ENCODE peak calls at places on chromosome 4, in ten cellular contexts. One of them, this sample, is unnamed. For H3K9me3, the result is how much of the 10 kb centered on the place peaks cover.

GRCh38 chr4:66855956-66856355 is 689.3 kb downstream of the CENPC start:
- DNase-seq in lower lobe of right lung: no peak
- DNase-seq in DND-41: no peak
- DNase-seq in suprapubic skin: no peak
- DNase-seq in keratinocyte: no peak
- DNase-seq in A549: no peak
- DNase-seq in heart left ventricle: no peak
- DNase-seq in thoracic aorta: no peak
- DNase-seq in K562: no peak
- DNase-seq in tibial nerve: no peak
- DNase-seq in this sample: no peak

GRCh38 chr4:31045724-31046318 is 325.7 kb downstream of the PCDH7 start:
- DNase-seq in A549: peak
- DNase-seq in heart left ventricle: no peak
- DNase-seq in lower lobe of right lung: no peak
- DNase-seq in K562: no peak
- DNase-seq in keratinocyte: no peak
- DNase-seq in tibial nerve: no peak
- DNase-seq in DND-41: no peak
- DNase-seq in suprapubic skin: no peak
- DNase-seq in thoracic aorta: no peak
- DNase-seq in this sample: no peak

GRCh38 chr4:58514299-58514698 is 1404.1 kb upstream of the IGFBP7 start:
- DNase-seq in lower lobe of right lung: no peak
- DNase-seq in K562: no peak
- DNase-seq in suprapubic skin: no peak
- DNase-seq in tibial nerve: no peak
- DNase-seq in thoracic aorta: no peak
- DNase-seq in DND-41: no peak
- DNase-seq in A549: peak
- DNase-seq in heart left ventricle: no peak
- DNase-seq in keratinocyte: no peak
- DNase-seq in this sample: no peak

GRCh38 chr4:8540072-8540471 is 40.1 kb upstream of the GPR78 start:
- DNase-seq in A549: no peak
- DNase-seq in thoracic aorta: no peak
- DNase-seq in heart left ventricle: no peak
- DNase-seq in suprapubic skin: no peak
- DNase-seq in tibial nerve: no peak
- DNase-seq in DND-41: no peak
- DNase-seq in K562: no peak
- DNase-seq in lower lobe of right lung: no peak
- DNase-seq in keratinocyte: no peak
- DNase-seq in this sample: no peak

GRCh38 chr4:16659120-16659519 is 239.3 kb downstream of the LDB2 start:
- DNase-seq in DND-41: no peak
- DNase-seq in thoracic aorta: no peak
- DNase-seq in suprapubic skin: no peak
- DNase-seq in keratinocyte: no peak
- DNase-seq in K562: no peak
- DNase-seq in tibial nerve: no peak
- DNase-seq in lower lobe of right lung: no peak
- DNase-seq in A549: no peak
- DNase-seq in heart left ventricle: peak
- DNase-seq in this sample: no peak

GRCh38 chr4:6471303-6472007 is 959 bp downstream of the PPP2R2C start:
- DNase-seq in lower lobe of right lung: no peak
- DNase-seq in suprapubic skin: peak
- DNase-seq in A549: peak
- DNase-seq in DND-41: no peak
- DNase-seq in K562: no peak
- DNase-seq in thoracic aorta: no peak
- DNase-seq in heart left ventricle: no peak
- DNase-seq in keratinocyte: no peak
- DNase-seq in tibial nerve: no peak
- DNase-seq in this sample: no peak

GRCh38 chr4:182242793-182243192 is 409 bp upstream of the TENM3 start:
- DNase-seq in heart left ventricle: no peak
- DNase-seq in DND-41: no peak
- DNase-seq in K562: no peak
- DNase-seq in keratinocyte: no peak
- DNase-seq in tibial nerve: no peak
- DNase-seq in suprapubic skin: no peak
- DNase-seq in lower lobe of right lung: no peak
- DNase-seq in thoracic aorta: no peak
- DNase-seq in A549: no peak
- DNase-seq in this sample: no peak

GRCh38 chr4:100848865-100849264 is 331.0 kb upstream of the EMCN start:
- DNase-seq in A549: peak
- DNase-seq in thoracic aorta: no peak
- DNase-seq in lower lobe of right lung: no peak
- DNase-seq in tibial nerve: no peak
- DNase-seq in keratinocyte: no peak
- DNase-seq in DND-41: peak
- DNase-seq in K562: no peak
- DNase-seq in heart left ventricle: no peak
- DNase-seq in suprapubic skin: no peak
- DNase-seq in this sample: no peak

GRCh38 chr4:153234923-153235322 is 30.7 kb downstream of the TRIM2 start:
- DNase-seq in suprapubic skin: no peak
- DNase-seq in heart left ventricle: no peak
- DNase-seq in tibial nerve: no peak
- DNase-seq in K562: no peak
- DNase-seq in A549: no peak
- DNase-seq in DND-41: no peak
- DNase-seq in lower lobe of right lung: no peak
- DNase-seq in keratinocyte: no peak
- DNase-seq in thoracic aorta: no peak
- DNase-seq in this sample: no peak

GRCh38 chr4:38424171-38424871 is 239.7 kb upstream of the KLF3 start:
- DNase-seq in heart left ventricle: peak
- DNase-seq in DND-41: no peak
- DNase-seq in K562: no peak
- DNase-seq in keratinocyte: no peak
- DNase-seq in lower lobe of right lung: no peak
- DNase-seq in suprapubic skin: no peak
- DNase-seq in thoracic aorta: no peak
- DNase-seq in tibial nerve: no peak
- DNase-seq in A549: no peak
- DNase-seq in this sample: peak

GRCh38 chr4:166458756-166459155 is 585.7 kb downstream of the TLL1 start:
- DNase-seq in K562: no peak
- DNase-seq in DND-41: no peak
- DNase-seq in suprapubic skin: no peak
- DNase-seq in tibial nerve: no peak
- DNase-seq in A549: no peak
- DNase-seq in lower lobe of right lung: no peak
- DNase-seq in thoracic aorta: no peak
- DNase-seq in keratinocyte: no peak
- DNase-seq in heart left ventricle: no peak
- DNase-seq in this sample: no peak

GRCh38 chr4:132934901-132935300 is 214.2 kb upstream of the PCDH10 start:
- DNase-seq in lower lobe of right lung: no peak
- DNase-seq in K562: no peak
- DNase-seq in DND-41: no peak
- DNase-seq in thoracic aorta: no peak
- DNase-seq in keratinocyte: no peak
- DNase-seq in A549: no peak
- DNase-seq in tibial nerve: no peak
- DNase-seq in suprapubic skin: no peak
- DNase-seq in heart left ventricle: no peak
- DNase-seq in this sample: no peak
- H3K9me3 ChIP-seq in lower lobe of right lung: under half
- H3K9me3 ChIP-seq in K562: under half
- H3K9me3 ChIP-seq in DND-41: under half
- H3K9me3 ChIP-seq in thoracic aorta: under half
- H3K9me3 ChIP-seq in keratinocyte: under half
- H3K9me3 ChIP-seq in A549: under half
- H3K9me3 ChIP-seq in tibial nerve: under half
- H3K9me3 ChIP-seq in suprapubic skin: under half
- H3K9me3 ChIP-seq in heart left ventricle: under half
- H3K9me3 ChIP-seq in this sample: under half

DNA sequence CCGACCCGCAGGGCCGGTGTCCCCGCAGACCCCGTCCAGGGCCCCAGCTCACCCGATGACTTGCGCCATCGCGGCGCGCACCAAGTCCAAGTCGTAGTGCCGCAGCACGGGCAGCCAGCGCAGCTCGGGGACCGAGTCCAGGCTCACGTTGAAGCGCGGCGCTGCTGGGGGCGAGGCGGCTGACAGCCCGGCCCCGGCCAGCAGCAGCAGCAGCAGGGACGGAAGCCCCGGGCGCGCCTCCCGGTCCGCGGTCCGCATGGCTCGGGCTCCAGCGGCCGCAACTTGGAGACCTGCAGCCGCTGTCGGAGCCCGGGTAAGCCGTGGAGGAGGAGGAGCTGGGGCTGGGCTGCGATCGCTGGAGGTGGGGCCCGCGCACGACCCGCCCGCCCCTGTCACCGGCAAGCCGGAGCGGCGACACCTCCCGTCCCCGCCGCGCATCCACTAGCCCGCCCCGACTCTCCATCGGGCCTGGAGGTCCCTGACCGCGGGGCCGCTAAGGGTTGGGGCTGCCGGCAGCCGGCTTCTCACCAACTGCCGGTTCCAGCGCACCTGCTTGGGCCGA is at the start of gene NAAA:
- DNase-seq in A549: peak
- DNase-seq in thoracic aorta: peak
- DNase-seq in lower lobe of right lung: peak
- DNase-seq in DND-41: peak
- DNase-seq in suprapubic skin: peak
- DNase-seq in K562: peak
- DNase-seq in heart left ventricle: peak
- DNase-seq in tibial nerve: peak
- DNase-seq in keratinocyte: no peak
- DNase-seq in this sample: peak
- TF ChIP-seq CTCF in A549: peak
- TF ChIP-seq CTCF in thoracic aorta: no peak
- TF ChIP-seq CTCF in lower lobe of right lung: no peak
- TF ChIP-seq CTCF in DND-41: peak
- TF ChIP-seq CTCF in suprapubic skin: no peak
- TF ChIP-seq CTCF in K562: no peak
- TF ChIP-seq CTCF in heart left ventricle: peak
- TF ChIP-seq CTCF in tibial nerve: peak
- TF ChIP-seq CTCF in keratinocyte: no peak
- TF ChIP-seq CTCF in this sample: peak

GRCh38 chr4:21896767-21897166 is 51.8 kb downstream of the KCNIP4 start:
- DNase-seq in K562: no peak
- DNase-seq in tibial nerve: no peak
- DNase-seq in lower lobe of right lung: no peak
- DNase-seq in thoracic aorta: no peak
- DNase-seq in keratinocyte: no peak
- DNase-seq in A549: no peak
- DNase-seq in suprapubic skin: no peak
- DNase-seq in heart left ventricle: no peak
- DNase-seq in DND-41: no peak
- DNase-seq in this sample: no peak

GRCh38 chr4:21898101-21898500 is 50.5 kb downstream of the KCNIP4 start:
- DNase-seq in suprapubic skin: no peak
- DNase-seq in DND-41: no peak
- DNase-seq in keratinocyte: no peak
- DNase-seq in thoracic aorta: no peak
- DNase-seq in A549: no peak
- DNase-seq in K562: no peak
- DNase-seq in lower lobe of right lung: no peak
- DNase-seq in heart left ventricle: no peak
- DNase-seq in tibial nerve: no peak
- DNase-seq in this sample: no peak

GRCh38 chr4:21901281-21901680 is 47.3 kb downstream of the KCNIP4 start:
- DNase-seq in tibial nerve: no peak
- DNase-seq in suprapubic skin: no peak
- DNase-seq in A549: peak
- DNase-seq in K562: no peak
- DNase-seq in thoracic aorta: no peak
- DNase-seq in keratinocyte: no peak
- DNase-seq in lower lobe of right lung: no peak
- DNase-seq in DND-41: no peak
- DNase-seq in heart left ventricle: no peak
- DNase-seq in this sample: no peak

GRCh38 chr4:21900211-21900610 is 48.4 kb downstream of the KCNIP4 start:
- DNase-seq in tibial nerve: no peak
- DNase-seq in A549: no peak
- DNase-seq in keratinocyte: no peak
- DNase-seq in suprapubic skin: no peak
- DNase-seq in thoracic aorta: no peak
- DNase-seq in K562: no peak
- DNase-seq in lower lobe of right lung: no peak
- DNase-seq in heart left ventricle: no peak
- DNase-seq in DND-41: no peak
- DNase-seq in this sample: no peak

GRCh38 chr4:21901831-21902230 is 46.7 kb downstream of the KCNIP4 start:
- DNase-seq in thoracic aorta: no peak
- DNase-seq in K562: no peak
- DNase-seq in suprapubic skin: no peak
- DNase-seq in lower lobe of right lung: no peak
- DNase-seq in tibial nerve: no peak
- DNase-seq in DND-41: no peak
- DNase-seq in A549: peak
- DNase-seq in heart left ventricle: no peak
- DNase-seq in keratinocyte: no peak
- DNase-seq in this sample: no peak
- H3K9me3 ChIP-seq in thoracic aorta: under half
- H3K9me3 ChIP-seq in K562: under half
- H3K9me3 ChIP-seq in suprapubic skin: under half
- H3K9me3 ChIP-seq in lower lobe of right lung: under half
- H3K9me3 ChIP-seq in tibial nerve: under half
- H3K9me3 ChIP-seq in DND-41: under half
- H3K9me3 ChIP-seq in A549: under half
- H3K9me3 ChIP-seq in heart left ventricle: under half
- H3K9me3 ChIP-seq in keratinocyte: under half
- H3K9me3 ChIP-seq in this sample: under half

DNA sequence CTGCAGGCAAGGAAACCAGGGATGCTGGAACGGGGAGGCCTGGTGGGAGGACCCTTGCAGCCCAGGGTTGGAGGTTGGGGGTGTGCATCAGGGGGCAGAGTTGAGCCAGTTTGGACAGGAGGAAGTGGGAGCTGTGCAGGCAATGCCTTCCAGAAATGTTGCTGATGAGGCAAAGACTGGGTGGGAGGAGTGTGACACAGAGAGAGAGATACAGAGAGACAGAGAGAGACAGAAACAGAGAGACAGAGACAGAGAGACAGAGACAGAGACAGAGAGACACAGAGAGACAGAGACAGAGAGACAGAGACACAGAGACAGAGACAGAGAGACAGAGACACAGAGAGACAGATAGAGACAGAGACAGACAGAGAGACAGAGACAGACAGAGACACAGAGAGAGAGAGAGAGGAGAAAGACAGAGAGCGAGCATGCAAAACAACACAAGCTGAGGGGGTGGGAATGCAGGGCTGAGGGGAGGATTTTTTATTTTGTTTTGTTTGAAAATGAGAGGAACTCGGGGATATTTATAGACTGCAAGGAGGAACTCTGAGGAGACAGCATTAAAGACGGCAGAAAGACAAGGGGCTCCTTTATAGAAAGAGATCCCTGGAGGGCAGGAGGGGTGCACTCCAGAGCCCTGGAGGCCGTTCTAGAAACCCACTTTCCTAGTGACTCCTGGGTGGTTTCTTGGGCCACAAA is 1.9 kb upstream of the HAUS3 start:
- DNase-seq in DND-41: no peak
- DNase-seq in thoracic aorta: no peak
- DNase-seq in K562: peak
- DNase-seq in keratinocyte: no peak
- DNase-seq in A549: peak
- DNase-seq in tibial nerve: peak
- DNase-seq in lower lobe of right lung: peak
- DNase-seq in suprapubic skin: peak
- DNase-seq in heart left ventricle: peak
- DNase-seq in this sample: peak
- TF ChIP-seq CTCF in DND-41: peak
- TF ChIP-seq CTCF in thoracic aorta: no peak
- TF ChIP-seq CTCF in K562: peak
- TF ChIP-seq CTCF in keratinocyte: no peak
- TF ChIP-seq CTCF in A549: no peak
- TF ChIP-seq CTCF in tibial nerve: peak
- TF ChIP-seq CTCF in lower lobe of right lung: peak
- TF ChIP-seq CTCF in suprapubic skin: no peak
- TF ChIP-seq CTCF in heart left ventricle: peak
- TF ChIP-seq CTCF in this sample: no peak